ENCODE peak calls at places on chromosomes 12 and 14, in eight cellular contexts. S is PC-9, C is upper lobe of right lung, I is GM23338, R is colonic mucosa, H is thoracic aorta, L is gastrocnemius medialis, P is ovary. Q is an unnamed sample. For H3K4me1, the result is how much of the 10 kb centered on the place peaks cover.

GRCh38 chr12:131895640-131896079 is 1.2 kb downstream of the ULK1 start:
- DNase-seq in P (no peak), L (no peak), H (no peak), C (no peak), S (no peak), I (no peak), R (no peak), Q (no peak)

GRCh38 chr12:54028324-54029201 is at the start of gene HOXC6:
- DNase-seq in S (no peak), H (no peak), R (no peak), L (peak), I (peak), C (no peak), P (peak), Q (no peak)

GRCh38 chr12:119115296-119115905 is 63.3 kb upstream of the HSPB8 start:
- DNase-seq in S (peak), H (no peak), P (no peak), C (no peak), I (peak), L (peak), R (peak), Q (no peak)

GRCh38 chr14:58882577-58883018 is 244.8 kb downstream of the DACT1 start:
- DNase-seq in I (no peak), P (no peak), L (no peak), S (no peak), C (no peak), R (no peak), H (no peak), Q (no peak)

GRCh38 chr12:68317047-68317667 is 15.0 kb downstream of the MDM1 start:
- DNase-seq in C (no peak), I (peak), L (no peak), R (peak), S (peak), P (peak), H (no peak), Q (peak)

GRCh38 chr12:121501946-121502345 is 78.9 kb downstream of the KDM2B start:
- DNase-seq in C (no peak), S (no peak), R (no peak), H (no peak), L (peak), P (no peak), I (no peak), Q (no peak)

GRCh38 chr14:106163316-106163715 is 636.9 kb downstream of the TMEM121 start:
- DNase-seq in S (no peak), R (no peak), I (no peak), C (no peak), L (no peak), H (no peak), P (no peak), Q (no peak)

GRCh38 chr12:68477906-68478305 is 132.8 kb upstream of the RAP1B start:
- DNase-seq in P (no peak), L (no peak), H (no peak), I (no peak), C (no peak), R (no peak), S (no peak), Q (no peak)

GRCh38 chr12:79371226-79371625 is 319.5 kb downstream of the PAWR start:
- DNase-seq in H (no peak), I (no peak), C (no peak), L (no peak), S (no peak), R (no peak), P (no peak), Q (no peak)

GRCh38 chr12:10339441-10339840 is 31.8 kb downstream of the KLRD1 start:
- DNase-seq in H (no peak), R (no peak), S (peak), L (no peak), P (no peak), I (no peak), C (no peak), Q (no peak)

GRCh38 chr12:102249073-102249854 is 51.6 kb upstream of the PMCH start:
- DNase-seq in C (no peak), P (no peak), S (peak), R (no peak), L (no peak), H (no peak), I (no peak), Q (no peak)

GRCh38 chr12:98592825-98593322 is 612 bp upstream of the SLC25A3 start:
- DNase-seq in C (no peak), H (no peak), I (no peak), P (no peak), S (no peak), R (no peak), L (no peak), Q (no peak)

GRCh38 chr14:88749139-88749538 is 43.6 kb downstream of the EML5 start:
- DNase-seq in C (no peak), H (no peak), P (no peak), I (no peak), S (no peak), L (no peak), R (no peak), Q (no peak)

GRCh38 chr12:104888892-104889291 is 69.2 kb downstream of the SLC41A2 start:
- DNase-seq in C (no peak), S (no peak), R (no peak), I (no peak), L (no peak), H (no peak), P (no peak), Q (no peak)

GRCh38 chr14:52121441-52121840 is 52.6 kb upstream of the NID2 start:
- DNase-seq in S (no peak), H (no peak), P (no peak), R (no peak), C (no peak), L (no peak), I (no peak), Q (no peak)

GRCh38 chr12:53236443-53237111 is 4.6 kb upstream of the RARG start:
- DNase-seq in R (no peak), P (no peak), C (no peak), I (no peak), L (no peak), H (no peak), S (no peak), Q (peak)

GRCh38 chr12:16854465-16854864 is 248.5 kb upstream of the LMO3 start:
- DNase-seq in H (no peak), R (no peak), I (no peak), L (no peak), P (no peak), S (no peak), C (no peak), Q (no peak)
- H3K4me3 ChIP-seq in H (no peak), R (no peak), I (no peak), L (no peak), P (no peak), S (no peak), C (no peak), Q (no peak)

GRCh38 chr14:91243098-91243483 is 1.4 kb downstream of the GPR68 start:
- DNase-seq in L (no peak), P (no peak), C (no peak), H (no peak), R (no peak), S (no peak), I (no peak), Q (no peak)

GRCh38 chr14:91242635-91243034 is 1.9 kb downstream of the GPR68 start:
- DNase-seq in C (no peak), H (no peak), P (no peak), I (no peak), R (no peak), L (no peak), S (no peak), Q (no peak)

GRCh38 chr14:91245029-91245428 is 525 bp upstream of the GPR68 start:
- DNase-seq in L (no peak), H (no peak), S (no peak), C (no peak), R (no peak), P (no peak), I (no peak), Q (peak)

GRCh38 chr14:91244501-91244901 is at the start of gene GPR68:
- DNase-seq in R (peak), C (no peak), L (no peak), I (peak), P (no peak), S (no peak), H (no peak), Q (peak)

DNA sequence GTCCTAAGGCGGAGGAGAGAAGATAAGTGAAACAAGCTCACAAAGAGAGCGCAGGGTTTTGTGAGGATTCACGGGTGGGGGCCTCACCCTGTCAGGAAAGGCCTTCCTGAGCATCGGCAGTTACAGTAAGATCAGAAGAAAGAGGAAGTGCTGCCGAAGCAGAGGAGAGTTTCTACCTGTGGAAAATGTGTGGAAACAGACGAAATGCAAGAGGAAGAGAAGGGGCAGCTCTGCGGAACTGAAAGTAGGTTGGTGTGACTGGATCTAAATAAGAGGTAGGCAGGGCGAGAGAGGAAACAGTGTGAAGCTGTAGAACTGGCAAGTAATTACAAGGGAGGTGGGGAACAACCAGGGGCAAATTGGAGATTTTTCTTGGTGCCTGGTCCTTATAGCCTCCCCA is 2.7 kb downstream of the GPR68 start:
- DNase-seq in L (no peak), C (no peak), P (no peak), S (no peak), H (no peak), R (no peak), I (no peak), Q (no peak)
- H3K4me1 ChIP-seq in L (under half), C (under half), P (under half), S (under half), H (under half), R (under half), I (under half), Q (half or more)

GRCh38 chr14:22846811-22847307 is 10.5 kb downstream of the MMP14 start:
- DNase-seq in C (peak), R (no peak), P (no peak), L (no peak), H (no peak), S (no peak), I (no peak), Q (no peak)

GRCh38 chr14:22845821-22846625 is 9.6 kb downstream of the MMP14 start:
- DNase-seq in S (no peak), P (no peak), R (no peak), C (peak), I (no peak), L (no peak), H (no peak), Q (no peak)

GRCh38 chr14:22849212-22849819 is 12.9 kb downstream of the MMP14 start:
- DNase-seq in S (no peak), H (peak), P (peak), I (peak), C (peak), R (peak), L (peak), Q (no peak)

GRCh38 chr14:22848391-22849164 is 12.2 kb downstream of the MMP14 start:
- DNase-seq in L (peak), R (peak), S (no peak), H (peak), P (peak), I (peak), C (peak), Q (no peak)

DNA sequence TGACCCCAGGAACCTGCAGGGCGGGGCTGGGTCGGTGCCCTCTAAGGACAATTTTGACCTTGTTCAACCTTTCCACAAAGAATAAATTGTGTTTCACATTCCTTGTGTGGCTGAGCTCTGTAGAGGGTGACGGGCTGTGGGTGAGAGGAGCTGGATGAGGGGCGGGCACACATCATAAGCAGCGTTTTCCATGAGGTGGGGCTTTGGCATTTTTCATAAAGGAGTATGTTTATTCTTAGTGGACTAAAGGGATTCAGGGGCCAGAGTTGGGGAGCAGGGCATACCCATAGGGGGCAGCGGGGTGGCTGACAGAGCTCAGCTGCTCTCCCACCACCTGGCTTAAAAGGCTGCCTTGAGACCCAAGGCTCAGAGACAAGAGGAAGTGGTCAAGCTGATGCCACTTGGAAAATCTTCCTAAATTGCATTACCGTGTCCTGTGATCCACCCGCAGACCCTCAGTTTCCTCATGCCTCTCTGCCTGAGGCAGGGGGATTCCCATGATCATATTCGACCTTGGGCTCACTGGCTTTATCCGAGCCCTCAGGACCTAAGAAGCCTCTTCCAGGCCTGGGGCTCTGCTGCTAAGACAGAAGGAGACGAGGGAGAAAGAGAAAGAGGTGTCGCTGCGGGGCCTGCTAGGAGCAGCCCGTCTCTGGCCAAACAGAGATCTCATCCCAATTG is 11.4 kb downstream of the MMP14 start:
- DNase-seq in S (no peak), P (no peak), R (no peak), I (peak), H (no peak), L (no peak), C (peak), Q (no peak)
- TF ChIP-seq CTCF in S (no peak), P (no peak), R (no peak), I (no peak), H (no peak), L (no peak), C (no peak), Q (no peak)

GRCh38 chr12:70468741-70469140 is 102.7 kb downstream of the KCNMB4 start:
- DNase-seq in C (no peak), P (no peak), I (no peak), L (no peak), R (no peak), H (no peak), S (no peak), Q (no peak)
- H3K4me3 ChIP-seq in C (peak), P (no peak), I (no peak), L (no peak), R (no peak), H (no peak), S (peak), Q (no peak)

DNA sequence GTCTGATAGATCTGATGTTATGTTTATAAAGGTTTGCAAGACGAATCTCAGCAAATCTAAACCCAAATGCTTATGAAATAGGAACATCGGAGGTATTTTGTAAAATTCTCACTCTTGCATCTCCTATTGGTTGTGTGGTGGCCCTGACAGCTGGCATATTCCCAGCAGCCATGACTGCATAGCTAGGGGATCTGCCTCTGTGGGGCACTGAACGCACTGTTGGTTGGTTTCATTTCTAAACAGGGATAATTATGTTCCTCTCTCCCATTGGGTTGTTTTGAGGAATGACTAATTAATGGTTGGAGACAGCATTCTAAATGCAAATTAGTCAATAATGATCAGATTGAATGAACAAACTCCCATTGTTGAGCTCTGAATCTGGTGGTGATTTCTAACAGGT is 2.7 kb upstream of the BEST3 start:
- DNase-seq in H (no peak), S (no peak), C (no peak), R (no peak), I (no peak), L (no peak), P (no peak), Q (no peak)
- H3K4me1 ChIP-seq in H (under half), S (under half), C (under half), R (under half), I (under half), L (under half), P (under half), Q (under half)

Q was measured in CD8-positive, alpha-beta T cell.